ENCODE peak calls at places on chromosomes 5 and 9, in six cellular contexts. W, I, M, U, G and A are unnamed samples.

GRCh38 chr9:129331772-129332512 is 153.9 kb upstream of the IER5L start:
- DNase-seq in W (no peak), I (no peak), M (peak), U (no peak), G (no peak), A (no peak)

GRCh38 chr5:55338810-55339243 is 31.0 kb downstream of the MTREX start:
- DNase-seq in W (no peak), I (no peak), M (no peak), U (no peak), G (no peak), A (no peak)

GRCh38 chr5:137738947-137739346 is 3.1 kb upstream of the KLHL3 start:
- DNase-seq in W (no peak), I (no peak), M (no peak), U (peak), G (no peak), A (no peak)

GRCh38 chr9:15306068-15306756 is 804 bp downstream of the TTC39B start:
- DNase-seq in W (peak), I (peak), M (peak), U (peak), G (peak), A (peak)

GRCh38 chr5:78467744-78468357 is 107.4 kb downstream of the SCAMP1 start:
- DNase-seq in W (no peak), I (peak), M (peak), U (peak), G (peak), A (peak)

GRCh38 chr5:148690945-148691344 is 36.6 kb upstream of the HTR4 start:
- DNase-seq in W (no peak), I (no peak), M (no peak), U (no peak), G (no peak), A (no peak)

GRCh38 chr9:89993678-89994630 is 389.1 kb downstream of the GADD45G start:
- DNase-seq in W (peak), I (no peak), M (no peak), U (peak), G (no peak), A (no peak)

GRCh38 chr9:79447760-79448159 is 124.0 kb upstream of the TLE4 start:
- DNase-seq in W (no peak), I (no peak), M (no peak), U (no peak), G (no peak), A (no peak)

GRCh38 chr5:107467137-107467932 is 203.4 kb downstream of the EFNA5 start:
- DNase-seq in W (no peak), I (no peak), M (no peak), U (no peak), G (no peak), A (no peak)

GRCh38 chr5:115961413-115962238 is 649 bp upstream of the LVRN start:
- DNase-seq in W (no peak), I (no peak), M (no peak), U (no peak), G (no peak), A (no peak)

GRCh38 chr9:133758228-133758627 is 20.1 kb upstream of the SARDH start:
- DNase-seq in W (peak), I (no peak), M (no peak), U (no peak), G (no peak), A (no peak)

GRCh38 chr5:107736608-107737007 is 65.9 kb upstream of the EFNA5 start:
- DNase-seq in W (no peak), I (peak), M (no peak), U (peak), G (peak), A (no peak)

GRCh38 chr5:93789173-93790070 is 48.0 kb upstream of the POU5F2 start:
- DNase-seq in W (no peak), I (peak), M (peak), U (peak), G (peak), A (peak)

GRCh38 chr5:151047814-151048425 is 27.5 kb downstream of the GPX3 start:
- DNase-seq in W (peak), I (no peak), M (peak), U (peak), G (peak), A (no peak)

GRCh38 chr9:96741771-96742170 is 36.1 kb downstream of the ZNF510 start:
- DNase-seq in W (no peak), I (no peak), M (no peak), U (no peak), G (no peak), A (no peak)

GRCh38 chr9:105281926-105282325 is 37.5 kb downstream of the SLC44A1 start:
- DNase-seq in W (no peak), I (no peak), M (no peak), U (no peak), G (no peak), A (no peak)

GRCh38 chr5:172733179-172733973 is 37.6 kb downstream of the DUSP1 start:
- DNase-seq in W (peak), I (peak), M (peak), U (peak), G (peak), A (peak)

GRCh38 chr9:86990276-86990675 is 43.0 kb upstream of the GAS1 start:
- DNase-seq in W (no peak), I (no peak), M (peak), U (peak), G (peak), A (peak)

GRCh38 chr5:10987881-10988504 is 227.0 kb upstream of the DAP start:
- DNase-seq in W (peak), I (peak), M (no peak), U (peak), G (no peak), A (peak)

GRCh38 chr9:8863886-8864881 is 1064.6 kb upstream of the DMAC1 start:
- DNase-seq in W (no peak), I (peak), M (peak), U (peak), G (peak), A (peak)

GRCh38 chr9:71909887-71910601 is 949 bp downstream of the ABHD17B start:
- DNase-seq in W (peak), I (peak), M (peak), U (peak), G (peak), A (peak)

GRCh38 chr5:125525356-125525755 is 778.9 kb upstream of the ZNF608 start:
- DNase-seq in W (no peak), I (no peak), M (peak), U (peak), G (no peak), A (peak)

GRCh38 chr9:132026932-132027585 is 52.6 kb downstream of the MED27 start:
- DNase-seq in W (no peak), I (peak), M (peak), U (peak), G (no peak), A (peak)

GRCh38 chr9:95091574-95091970 is 225.9 kb downstream of the FANCC start:
- DNase-seq in W (no peak), I (peak), M (no peak), U (no peak), G (peak), A (no peak)

GRCh38 chr5:14234204-14234603 is 91.1 kb downstream of the TRIO start:
- DNase-seq in W (no peak), I (no peak), M (peak), U (peak), G (no peak), A (peak)

GRCh38 chr9:128628471-128629048 is 28.1 kb downstream of the DYNC2I2 start:
- DNase-seq in W (peak), I (no peak), M (peak), U (no peak), G (no peak), A (no peak)

GRCh38 chr5:96933764-96934163 is 2.1 kb upstream of the LNPEP start:
- DNase-seq in W (no peak), I (no peak), M (no peak), U (no peak), G (no peak), A (no peak)

GRCh38 chr9:130015353-130016019 is 27.5 kb downstream of the FNBP1 start:
- DNase-seq in W (no peak), I (no peak), M (no peak), U (no peak), G (no peak), A (no peak)

GRCh38 chr5:180086816-180087426 is 15.4 kb upstream of the RNF130 start:
- DNase-seq in W (no peak), I (no peak), M (no peak), U (no peak), G (no peak), A (no peak)

GRCh38 chr5:141192110-141192725 is at the start of gene PCDHB10:
- DNase-seq in W (peak), I (no peak), M (peak), U (peak), G (peak), A (peak)

DNA sequence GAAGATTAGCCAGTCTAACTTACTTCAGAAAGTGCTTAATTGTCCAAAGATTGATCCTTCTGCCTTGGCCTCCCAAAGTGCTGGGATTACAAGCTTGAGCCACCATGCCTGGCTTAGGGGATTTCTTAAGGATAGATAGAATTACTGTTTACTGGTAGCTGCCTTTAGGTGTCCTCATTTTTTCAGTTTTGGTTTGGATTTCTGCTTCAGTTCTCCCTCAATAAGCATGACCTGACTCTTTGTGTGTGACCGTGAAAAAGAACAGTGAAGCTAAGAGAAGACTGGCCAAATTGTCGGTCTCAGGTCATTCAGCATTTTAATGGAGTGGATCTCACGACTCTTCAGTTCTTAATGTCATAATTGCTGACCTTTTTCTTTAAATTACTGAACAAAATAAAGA is 22.9 kb upstream of the CMYA5 start:
- DNase-seq in W (no peak), I (no peak), M (no peak), U (no peak), G (no peak), A (no peak)
- TF ChIP-seq CTCF in W (no peak), I (no peak), M (no peak), U (no peak), G (no peak), A (no peak)

DNA sequence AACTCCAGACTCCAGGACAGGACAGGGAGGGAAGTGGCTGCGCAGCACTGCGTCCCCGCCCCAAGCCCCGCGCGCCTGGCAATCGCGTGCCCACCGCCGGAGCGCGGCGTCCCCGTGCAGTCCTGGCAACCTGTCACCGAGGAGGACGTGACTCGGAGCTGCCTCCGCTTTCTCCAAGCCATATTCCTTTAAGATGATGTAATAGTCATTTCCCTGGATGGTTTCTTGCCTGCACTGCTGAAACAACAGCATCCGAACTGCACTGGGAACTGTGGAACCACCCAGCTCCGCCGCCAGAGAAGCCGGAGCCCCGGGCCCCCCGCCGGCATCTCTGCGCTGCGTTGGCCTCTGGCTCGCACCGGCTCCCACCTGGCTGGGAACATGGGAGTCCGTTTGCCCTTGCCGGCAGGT is 34.5 kb downstream of the KCTD16 start:
- DNase-seq in W (no peak), I (peak), M (peak), U (peak), G (peak), A (peak)
- H3K4me3 ChIP-seq in W (no peak), I (peak), M (peak), U (peak), G (peak), A (peak)

GRCh38 chr5:37665889-37666288 is 174.0 kb downstream of the GDNF start:
- DNase-seq in W (peak), I (peak), M (peak), U (peak), G (peak), A (peak)
- TF ChIP-seq CTCF in W (no peak), I (no peak), M (no peak), U (no peak), G (no peak), A (no peak)

DNA sequence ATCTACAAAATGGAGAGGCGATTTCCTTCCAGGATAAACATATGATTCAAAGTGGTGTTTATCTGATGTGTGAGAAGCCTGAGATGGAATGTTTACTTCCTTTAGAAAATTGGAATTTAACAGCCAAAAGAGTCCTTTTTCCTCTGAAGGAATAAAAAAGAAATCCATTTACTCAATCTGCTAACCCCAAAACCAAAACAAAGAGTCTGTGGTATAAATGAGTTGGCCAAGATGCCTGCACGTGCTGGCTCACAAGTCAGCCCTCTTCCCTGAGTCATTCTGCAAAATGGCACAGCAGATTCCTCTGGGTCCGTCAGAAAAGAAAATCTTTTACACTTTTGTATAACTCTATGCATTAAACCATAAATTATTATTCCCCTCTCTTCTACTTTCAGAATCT is 60.8 kb downstream of the EBF1 start:
- DNase-seq in W (no peak), I (peak), M (peak), U (peak), G (peak), A (peak)
- H3K4me3 ChIP-seq in W (no peak), I (no peak), M (no peak), U (no peak), G (no peak), A (no peak)

DNA sequence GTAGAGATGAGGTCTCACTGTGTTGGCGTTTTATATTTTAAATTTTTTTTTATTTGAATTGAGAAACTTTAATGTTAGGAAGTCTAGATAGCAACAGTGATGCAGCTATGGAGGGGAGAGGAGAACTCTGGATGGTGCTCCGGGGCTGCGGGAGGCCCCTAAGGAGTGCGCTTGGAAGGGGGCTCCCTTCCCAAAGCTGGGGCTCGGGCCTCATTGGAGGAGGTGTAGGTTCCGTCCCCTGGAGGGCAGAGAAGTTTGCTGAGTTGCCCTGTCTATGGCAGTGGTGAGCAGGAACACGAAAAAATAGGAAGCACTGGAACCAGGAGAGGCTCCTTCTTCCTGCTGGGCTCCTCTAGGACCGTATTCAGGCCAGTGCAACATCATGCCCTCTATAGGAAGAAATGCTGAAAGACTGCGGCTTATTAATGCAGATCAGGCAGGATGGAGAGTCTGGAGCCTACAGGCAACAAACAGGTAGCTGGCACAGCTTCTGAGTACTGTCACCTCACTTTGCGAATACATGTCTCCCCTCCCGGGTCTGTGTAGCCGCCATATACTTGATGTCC is 16.1 kb downstream of the AHRR start:
- DNase-seq in W (no peak), I (peak), M (peak), U (peak), G (peak), A (peak)
- TF ChIP-seq CTCF in W (no peak), I (peak), M (peak), U (peak), G (peak), A (peak)